ENCODE peak calls at places on chromosomes 3 and 15, in six cellular contexts. P is neural crest cell; F is T1000; B is stimulated activated naive CD4-positive, alpha-beta T cell treated with Interleukin-2 at 50 U/mL for 16 hours; V is effector memory CD8-positive, alpha-beta T cell; Z is retina. T is an unnamed sample.

GRCh38 chr3:151135548-151136337 is 50.3 kb downstream of the MED12L start:
- DNase-seq in P (no peak), F (no peak), B (peak), V (peak), Z (no peak), T (no peak)

GRCh38 chr15:48855501-48856440 is 22.2 kb upstream of the EID1 start:
- DNase-seq in P (no peak), F (no peak), B (no peak), V (no peak), Z (peak), T (no peak)

GRCh38 chr3:186789554-186790260 is 6.3 kb downstream of the EIF4A2 start:
- DNase-seq in P (no peak), F (no peak), B (no peak), V (no peak), Z (no peak), T (no peak)

GRCh38 chr3:155744626-155745324 is at the start of gene PLCH1:
- DNase-seq in P (peak), F (no peak), B (peak), V (peak), Z (peak), T (peak)

GRCh38 chr3:140545197-140545596 is 132.7 kb upstream of the TRIM42 start:
- DNase-seq in P (no peak), F (no peak), B (no peak), V (no peak), Z (no peak), T (no peak)

GRCh38 chr3:184143327-184143726 is 8.2 kb downstream of the EIF2B5 start:
- DNase-seq in P (no peak), F (no peak), B (no peak), V (no peak), Z (no peak), T (no peak)

GRCh38 chr3:127679534-127680145 is 6.9 kb downstream of the ABTB1 start:
- DNase-seq in P (no peak), F (no peak), B (no peak), V (no peak), Z (no peak), T (no peak)

GRCh38 chr3:1207904-1208303 is 115.1 kb downstream of the CNTN6 start:
- DNase-seq in P (no peak), F (no peak), B (no peak), V (no peak), Z (no peak), T (no peak)

GRCh38 chr3:22960326-22960984 is 242.7 kb upstream of the UBE2E2 start:
- DNase-seq in P (peak), F (peak), B (no peak), V (no peak), Z (peak), T (no peak)

GRCh38 chr15:68871507-68871906 is 50.8 kb upstream of the ANP32A start:
- DNase-seq in P (no peak), F (no peak), B (no peak), V (no peak), Z (no peak), T (no peak)

GRCh38 chr15:58440922-58441321 is 9.1 kb downstream of the LIPC start:
- DNase-seq in P (no peak), F (no peak), B (no peak), V (no peak), Z (no peak), T (no peak)

GRCh38 chr3:15645740-15646490 is 44.4 kb downstream of the BTD start:
- DNase-seq in P (no peak), F (peak), B (no peak), V (no peak), Z (no peak), T (no peak)

GRCh38 chr3:105752791-105753415 is 115.9 kb downstream of the CBLB start:
- DNase-seq in P (no peak), F (no peak), B (no peak), V (peak), Z (no peak), T (no peak)

GRCh38 chr3:195443391-195443989 is 670 bp upstream of the ACAP2 start:
- DNase-seq in P (peak), F (no peak), B (no peak), V (no peak), Z (no peak), T (no peak)

GRCh38 chr3:13837751-13838150 is 42.1 kb downstream of the WNT7A start:
- DNase-seq in P (no peak), F (no peak), B (no peak), V (no peak), Z (no peak), T (no peak)

GRCh38 chr3:49295489-49296058 is 18.5 kb upstream of the C3orf62 start:
- DNase-seq in P (peak), F (no peak), B (no peak), V (no peak), Z (peak), T (no peak)

GRCh38 chr15:57503051-57503702 is 88.5 kb upstream of the MYZAP start:
- DNase-seq in P (no peak), F (no peak), B (no peak), V (no peak), Z (no peak), T (no peak)

GRCh38 chr3:10614160-10614559 is 108.8 kb upstream of the ATP2B2 start:
- DNase-seq in P (no peak), F (no peak), B (no peak), V (no peak), Z (no peak), T (no peak)

GRCh38 chr3:47343471-47343971 is 37.3 kb upstream of the PTPN23 start:
- DNase-seq in P (no peak), F (no peak), B (no peak), V (no peak), Z (no peak), T (no peak)

GRCh38 chr3:179958759-179959158 is 78.0 kb downstream of the PEX5L start:
- DNase-seq in P (no peak), F (no peak), B (no peak), V (no peak), Z (no peak), T (no peak)